ENCODE peak calls at places on chromosomes 1 and 21, in six cellular contexts. One of them, this sample, is unnamed.

GRCh38 chr1:198619375-198620140 is 19.3 kb upstream of the PTPRC start:
- DNase-seq in BJ: no peak
- DNase-seq in suprapubic skin: no peak
- DNase-seq in Panc1: no peak
- DNase-seq in AG04450: no peak
- DNase-seq in OCI-LY7: peak
- DNase-seq in this sample: no peak

GRCh38 chr1:205604825-205605544 is 26.8 kb downstream of the ELK4 start:
- DNase-seq in Panc1: no peak
- DNase-seq in AG04450: no peak
- DNase-seq in OCI-LY7: no peak
- DNase-seq in BJ: no peak
- DNase-seq in suprapubic skin: no peak
- DNase-seq in this sample: no peak

GRCh38 chr21:35996217-35996616 is 64.1 kb downstream of the SETD4 start:
- DNase-seq in suprapubic skin: no peak
- DNase-seq in OCI-LY7: no peak
- DNase-seq in Panc1: no peak
- DNase-seq in AG04450: no peak
- DNase-seq in BJ: no peak
- DNase-seq in this sample: no peak

GRCh38 chr1:6603424-6603850 is 768 bp upstream of the KLHL21 start:
- DNase-seq in AG04450: no peak
- DNase-seq in suprapubic skin: no peak
- DNase-seq in BJ: peak
- DNase-seq in Panc1: no peak
- DNase-seq in OCI-LY7: no peak
- DNase-seq in this sample: no peak

GRCh38 chr1:210250665-210250997 is 18.0 kb downstream of the SERTAD4 start:
- DNase-seq in suprapubic skin: peak
- DNase-seq in AG04450: no peak
- DNase-seq in BJ: no peak
- DNase-seq in Panc1: no peak
- DNase-seq in OCI-LY7: no peak
- DNase-seq in this sample: no peak

GRCh38 chr21:17903029-17903806 is 84.1 kb upstream of the C21orf91 start:
- DNase-seq in AG04450: peak
- DNase-seq in Panc1: no peak
- DNase-seq in suprapubic skin: no peak
- DNase-seq in BJ: no peak
- DNase-seq in OCI-LY7: peak
- DNase-seq in this sample: no peak

GRCh38 chr1:27428316-27429028 is 36.0 kb downstream of the GPR3 start:
- DNase-seq in suprapubic skin: no peak
- DNase-seq in AG04450: no peak
- DNase-seq in Panc1: no peak
- DNase-seq in OCI-LY7: no peak
- DNase-seq in BJ: no peak
- DNase-seq in this sample: no peak

GRCh38 chr1:225853441-225853840 is 28.7 kb downstream of the TMEM63A start:
- DNase-seq in AG04450: no peak
- DNase-seq in OCI-LY7: no peak
- DNase-seq in Panc1: no peak
- DNase-seq in BJ: no peak
- DNase-seq in suprapubic skin: no peak
- DNase-seq in this sample: no peak

GRCh38 chr1:37485902-37486679 is 11.7 kb downstream of the ZC3H12A start:
- DNase-seq in BJ: no peak
- DNase-seq in AG04450: no peak
- DNase-seq in OCI-LY7: no peak
- DNase-seq in Panc1: no peak
- DNase-seq in suprapubic skin: peak
- DNase-seq in this sample: no peak

GRCh38 chr1:184242507-184242943 is 144.3 kb upstream of the C1orf21 start:
- DNase-seq in OCI-LY7: no peak
- DNase-seq in Panc1: no peak
- DNase-seq in suprapubic skin: no peak
- DNase-seq in AG04450: peak
- DNase-seq in BJ: peak
- DNase-seq in this sample: peak

GRCh38 chr1:209634005-209634737 is 18.1 kb downstream of the LAMB3 start:
- DNase-seq in AG04450: no peak
- DNase-seq in BJ: no peak
- DNase-seq in Panc1: no peak
- DNase-seq in OCI-LY7: no peak
- DNase-seq in suprapubic skin: no peak
- DNase-seq in this sample: no peak

GRCh38 chr1:160108888-160109662 is 6.5 kb upstream of the ATP1A2 start:
- DNase-seq in AG04450: no peak
- DNase-seq in suprapubic skin: no peak
- DNase-seq in BJ: no peak
- DNase-seq in OCI-LY7: peak
- DNase-seq in Panc1: no peak
- DNase-seq in this sample: no peak

GRCh38 chr1:204384636-204385354 is 25.1 kb upstream of the PLEKHA6 start:
- DNase-seq in AG04450: no peak
- DNase-seq in BJ: no peak
- DNase-seq in suprapubic skin: no peak
- DNase-seq in Panc1: no peak
- DNase-seq in OCI-LY7: no peak
- DNase-seq in this sample: no peak

GRCh38 chr1:60510162-60510561 is 436.6 kb upstream of the C1orf87 start:
- DNase-seq in BJ: no peak
- DNase-seq in suprapubic skin: no peak
- DNase-seq in OCI-LY7: no peak
- DNase-seq in AG04450: no peak
- DNase-seq in Panc1: no peak
- DNase-seq in this sample: no peak

GRCh38 chr1:154323493-154323892 is 1.8 kb upstream of the ATP8B2 start:
- DNase-seq in Panc1: no peak
- DNase-seq in OCI-LY7: no peak
- DNase-seq in BJ: no peak
- DNase-seq in suprapubic skin: no peak
- DNase-seq in AG04450: no peak
- DNase-seq in this sample: no peak

GRCh38 chr1:155698382-155699038 is 9.6 kb downstream of the DAP3 start:
- DNase-seq in OCI-LY7: no peak
- DNase-seq in BJ: peak
- DNase-seq in AG04450: no peak
- DNase-seq in Panc1: no peak
- DNase-seq in suprapubic skin: no peak
- DNase-seq in this sample: peak

GRCh38 chr1:211829343-211830054 is 1.1 kb downstream of the LPGAT1 start:
- DNase-seq in BJ: no peak
- DNase-seq in suprapubic skin: no peak
- DNase-seq in AG04450: no peak
- DNase-seq in OCI-LY7: no peak
- DNase-seq in Panc1: no peak
- DNase-seq in this sample: no peak

GRCh38 chr1:41726899-41727748 is 191.6 kb downstream of the HIVEP3 start:
- DNase-seq in BJ: no peak
- DNase-seq in suprapubic skin: no peak
- DNase-seq in Panc1: no peak
- DNase-seq in OCI-LY7: peak
- DNase-seq in AG04450: no peak
- DNase-seq in this sample: no peak

GRCh38 chr1:77401384-77401783 is 119.6 kb downstream of the AK5 start:
- DNase-seq in Panc1: no peak
- DNase-seq in BJ: no peak
- DNase-seq in suprapubic skin: no peak
- DNase-seq in AG04450: no peak
- DNase-seq in OCI-LY7: no peak
- DNase-seq in this sample: no peak

GRCh38 chr1:8847990-8848389 is 30.5 kb downstream of the ENO1 start:
- DNase-seq in BJ: no peak
- DNase-seq in Panc1: no peak
- DNase-seq in OCI-LY7: no peak
- DNase-seq in suprapubic skin: no peak
- DNase-seq in AG04450: no peak
- DNase-seq in this sample: no peak

GRCh38 chr21:42939581-42940413 is 14.4 kb upstream of the ERVH48-1 start:
- DNase-seq in suprapubic skin: no peak
- DNase-seq in BJ: peak
- DNase-seq in Panc1: peak
- DNase-seq in OCI-LY7: no peak
- DNase-seq in AG04450: peak
- DNase-seq in this sample: peak

GRCh38 chr1:240092301-240093119 is 827 bp downstream of the FMN2 start:
- DNase-seq in AG04450: peak
- DNase-seq in Panc1: no peak
- DNase-seq in suprapubic skin: no peak
- DNase-seq in OCI-LY7: no peak
- DNase-seq in BJ: no peak
- DNase-seq in this sample: no peak

GRCh38 chr1:240093120-240093961 is 1.7 kb downstream of the FMN2 start:
- DNase-seq in suprapubic skin: no peak
- DNase-seq in Panc1: no peak
- DNase-seq in OCI-LY7: no peak
- DNase-seq in AG04450: no peak
- DNase-seq in BJ: no peak
- DNase-seq in this sample: no peak

GRCh38 chr1:240094043-240094722 is 2.5 kb downstream of the FMN2 start:
- DNase-seq in suprapubic skin: no peak
- DNase-seq in AG04450: no peak
- DNase-seq in OCI-LY7: no peak
- DNase-seq in BJ: no peak
- DNase-seq in Panc1: no peak
- DNase-seq in this sample: no peak

GRCh38 chr1:240091201-240091600 is 482 bp upstream of the FMN2 start:
- DNase-seq in BJ: no peak
- DNase-seq in suprapubic skin: no peak
- DNase-seq in Panc1: no peak
- DNase-seq in AG04450: no peak
- DNase-seq in OCI-LY7: no peak
- DNase-seq in this sample: no peak

GRCh38 chr1:240091614-240092300 is at the start of gene FMN2:
- DNase-seq in suprapubic skin: no peak
- DNase-seq in Panc1: no peak
- DNase-seq in AG04450: no peak
- DNase-seq in OCI-LY7: no peak
- DNase-seq in BJ: no peak
- DNase-seq in this sample: no peak
- H3K4me3 ChIP-seq in suprapubic skin: peak
- H3K4me3 ChIP-seq in Panc1: no peak
- H3K4me3 ChIP-seq in AG04450: peak
- H3K4me3 ChIP-seq in OCI-LY7: no peak
- H3K4me3 ChIP-seq in BJ: peak
- H3K4me3 ChIP-seq in this sample: peak

DNA sequence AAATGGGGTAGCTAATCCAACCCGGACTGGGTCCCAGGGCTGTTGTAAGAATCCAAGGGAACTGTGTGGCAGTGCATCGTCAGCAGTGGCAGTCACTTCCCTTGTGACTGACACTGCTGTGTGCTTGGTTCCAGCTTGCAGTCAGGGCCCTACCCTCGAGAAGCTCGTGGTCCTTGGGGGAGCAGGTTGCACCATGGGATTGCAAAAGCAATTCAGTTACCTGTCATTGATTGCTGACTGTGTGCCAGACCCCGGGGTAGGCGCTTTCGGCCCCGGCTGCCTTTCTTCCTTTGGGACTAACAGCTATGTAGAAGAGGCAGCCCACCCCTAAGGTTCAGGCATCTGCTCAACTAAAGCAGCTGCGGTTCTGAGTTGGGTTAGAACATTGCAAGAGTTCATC is 2.9 kb downstream of the PTPRF start:
- DNase-seq in Panc1: no peak
- DNase-seq in BJ: no peak
- DNase-seq in OCI-LY7: no peak
- DNase-seq in AG04450: no peak
- DNase-seq in suprapubic skin: no peak
- DNase-seq in this sample: no peak
- TF ChIP-seq CTCF in Panc1: no peak
- TF ChIP-seq CTCF in BJ: no peak
- TF ChIP-seq CTCF in OCI-LY7: no peak
- TF ChIP-seq CTCF in AG04450: no peak
- TF ChIP-seq CTCF in suprapubic skin: no peak
- TF ChIP-seq CTCF in this sample: no peak

GRCh38 chr1:196732526-196732925 is 42.1 kb upstream of the CFHR3 start:
- DNase-seq in BJ: no peak
- DNase-seq in OCI-LY7: no peak
- DNase-seq in suprapubic skin: no peak
- DNase-seq in Panc1: no peak
- DNase-seq in AG04450: no peak
- DNase-seq in this sample: no peak
- H3K4me3 ChIP-seq in BJ: no peak
- H3K4me3 ChIP-seq in OCI-LY7: no peak
- H3K4me3 ChIP-seq in suprapubic skin: no peak
- H3K4me3 ChIP-seq in Panc1: no peak
- H3K4me3 ChIP-seq in AG04450: no peak
- H3K4me3 ChIP-seq in this sample: no peak

GRCh38 chr1:231553320-231553719 is 24.9 kb downstream of the TSNAX start:
- DNase-seq in BJ: no peak
- DNase-seq in AG04450: no peak
- DNase-seq in suprapubic skin: no peak
- DNase-seq in Panc1: no peak
- DNase-seq in OCI-LY7: no peak
- DNase-seq in this sample: no peak
- TF ChIP-seq CTCF in BJ: no peak
- TF ChIP-seq CTCF in AG04450: no peak
- TF ChIP-seq CTCF in suprapubic skin: no peak
- TF ChIP-seq CTCF in Panc1: no peak
- TF ChIP-seq CTCF in OCI-LY7: no peak
- TF ChIP-seq CTCF in this sample: no peak

GRCh38 chr1:49200738-49201137 is 424.0 kb upstream of the BEND5 start:
- DNase-seq in BJ: no peak
- DNase-seq in AG04450: no peak
- DNase-seq in suprapubic skin: no peak
- DNase-seq in OCI-LY7: no peak
- DNase-seq in Panc1: no peak
- DNase-seq in this sample: no peak

GRCh38 chr1:49199564-49199963 is 422.9 kb upstream of the BEND5 start:
- DNase-seq in AG04450: no peak
- DNase-seq in Panc1: no peak
- DNase-seq in BJ: no peak
- DNase-seq in suprapubic skin: no peak
- DNase-seq in OCI-LY7: no peak
- DNase-seq in this sample: no peak

DNA sequence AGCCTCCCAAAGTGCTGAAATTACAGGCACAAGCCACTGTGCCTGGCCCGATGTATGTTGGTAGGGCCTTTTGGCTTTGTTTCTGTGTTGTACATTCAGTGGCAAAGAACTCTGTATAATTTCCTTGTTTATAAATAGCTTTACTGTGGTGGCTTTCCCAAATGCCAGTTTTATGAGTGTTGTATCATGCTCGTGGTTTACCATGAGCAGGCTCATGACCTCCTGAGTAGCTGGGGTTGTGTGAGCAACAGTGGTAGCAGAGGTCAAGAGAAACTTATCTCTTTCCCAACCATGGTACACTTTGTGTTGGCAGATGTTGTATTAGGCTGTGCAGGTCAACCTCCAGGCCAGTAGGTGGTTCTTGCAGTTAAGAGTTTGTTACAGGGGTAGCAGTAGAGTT is 420.4 kb upstream of the BEND5 start:
- DNase-seq in suprapubic skin: no peak
- DNase-seq in AG04450: no peak
- DNase-seq in Panc1: no peak
- DNase-seq in OCI-LY7: no peak
- DNase-seq in BJ: no peak
- DNase-seq in this sample: no peak
- H3K4me3 ChIP-seq in suprapubic skin: no peak
- H3K4me3 ChIP-seq in AG04450: no peak
- H3K4me3 ChIP-seq in Panc1: no peak
- H3K4me3 ChIP-seq in OCI-LY7: no peak
- H3K4me3 ChIP-seq in BJ: no peak
- H3K4me3 ChIP-seq in this sample: no peak

This sample was measured in AG04449.